ENCODE peak calls at places on chromosomes 3 and 15, in five cellular contexts. One of them, this sample, is unnamed.

GRCh38 chr3:713225-713624 is 379.6 kb upstream of the CNTN6 start:
- DNase-seq in endothelial cell of umbilical vein: no peak
- DNase-seq in transverse colon: no peak
- DNase-seq in HCT116: no peak
- DNase-seq in SK-N-SH: no peak
- DNase-seq in this sample: no peak

GRCh38 chr3:100437879-100438622 is 36.7 kb downstream of the LNP1 start:
- DNase-seq in endothelial cell of umbilical vein: no peak
- DNase-seq in transverse colon: no peak
- DNase-seq in HCT116: no peak
- DNase-seq in SK-N-SH: no peak
- DNase-seq in this sample: no peak

GRCh38 chr3:112745567-112746248 is 101.0 kb downstream of the CD200R1L start:
- DNase-seq in endothelial cell of umbilical vein: no peak
- DNase-seq in transverse colon: no peak
- DNase-seq in HCT116: no peak
- DNase-seq in SK-N-SH: no peak
- DNase-seq in this sample: no peak

GRCh38 chr3:93973160-93974126 is at the start of gene PROS1:
- DNase-seq in endothelial cell of umbilical vein: peak; percentile 81
- DNase-seq in transverse colon: peak; percentile 83
- DNase-seq in HCT116: peak; percentile 29
- DNase-seq in SK-N-SH: peak; percentile 86
- DNase-seq in this sample: peak; percentile 65

GRCh38 chr15:68843425-68844311 is 23.0 kb upstream of the ANP32A start:
- DNase-seq in endothelial cell of umbilical vein: peak; percentile 50
- DNase-seq in transverse colon: peak; percentile 10
- DNase-seq in HCT116: no peak
- DNase-seq in SK-N-SH: peak; percentile 82
- DNase-seq in this sample: no peak

GRCh38 chr3:32443471-32443870 is 51.8 kb downstream of the CMTM7 start:
- DNase-seq in endothelial cell of umbilical vein: peak; percentile 96
- DNase-seq in transverse colon: no peak
- DNase-seq in HCT116: peak; percentile 46
- DNase-seq in SK-N-SH: no peak
- DNase-seq in this sample: no peak

GRCh38 chr3:160331127-160331937 is 67.7 kb downstream of the IFT80 start:
- DNase-seq in endothelial cell of umbilical vein: peak; percentile 69
- DNase-seq in transverse colon: no peak
- DNase-seq in HCT116: peak; percentile 29
- DNase-seq in SK-N-SH: no peak
- DNase-seq in this sample: no peak

GRCh38 chr3:14402304-14402811 is at the start of gene SLC6A6:
- DNase-seq in endothelial cell of umbilical vein: peak; percentile 91
- DNase-seq in transverse colon: peak; percentile 96
- DNase-seq in HCT116: peak; percentile 92
- DNase-seq in SK-N-SH: peak; percentile 96
- DNase-seq in this sample: peak; percentile 95

GRCh38 chr3:177680442-177680821 is 483.1 kb upstream of the TBL1XR1 start:
- DNase-seq in endothelial cell of umbilical vein: peak; percentile 27
- DNase-seq in transverse colon: no peak
- DNase-seq in HCT116: no peak
- DNase-seq in SK-N-SH: no peak
- DNase-seq in this sample: no peak

GRCh38 chr15:60115579-60116415 is 111.7 kb downstream of the FOXB1 start:
- DNase-seq in endothelial cell of umbilical vein: no peak
- DNase-seq in transverse colon: no peak
- DNase-seq in HCT116: no peak
- DNase-seq in SK-N-SH: no peak
- DNase-seq in this sample: no peak

GRCh38 chr15:68994149-68994548 is 20.3 kb upstream of the NOX5 start:
- DNase-seq in endothelial cell of umbilical vein: no peak
- DNase-seq in transverse colon: no peak
- DNase-seq in HCT116: no peak
- DNase-seq in SK-N-SH: no peak
- DNase-seq in this sample: no peak

GRCh38 chr15:76501726-76502125 is 165.2 kb downstream of the ISL2 start:
- DNase-seq in endothelial cell of umbilical vein: no peak
- DNase-seq in transverse colon: no peak
- DNase-seq in HCT116: no peak
- DNase-seq in SK-N-SH: no peak
- DNase-seq in this sample: no peak

GRCh38 chr15:88981244-88982215 is 68.4 kb upstream of the MFGE8 start:
- DNase-seq in endothelial cell of umbilical vein: no peak
- DNase-seq in transverse colon: no peak
- DNase-seq in HCT116: no peak
- DNase-seq in SK-N-SH: no peak
- DNase-seq in this sample: no peak

GRCh38 chr3:123066896-123067688 is at the start of gene PDIA5:
- DNase-seq in endothelial cell of umbilical vein: peak; percentile 93
- DNase-seq in transverse colon: peak; percentile 92
- DNase-seq in HCT116: peak; percentile 77
- DNase-seq in SK-N-SH: peak; percentile 96
- DNase-seq in this sample: peak; percentile 90
- TF ChIP-seq POLR2AphosphoS5 in endothelial cell of umbilical vein: peak; percentile 78
- TF ChIP-seq POLR2AphosphoS5 in transverse colon: peak; percentile 93
- TF ChIP-seq POLR2AphosphoS5 in HCT116: peak; percentile 85
- TF ChIP-seq POLR2AphosphoS5 in SK-N-SH: peak; percentile 77
- TF ChIP-seq POLR2AphosphoS5 in this sample: peak; percentile 87

DNA sequence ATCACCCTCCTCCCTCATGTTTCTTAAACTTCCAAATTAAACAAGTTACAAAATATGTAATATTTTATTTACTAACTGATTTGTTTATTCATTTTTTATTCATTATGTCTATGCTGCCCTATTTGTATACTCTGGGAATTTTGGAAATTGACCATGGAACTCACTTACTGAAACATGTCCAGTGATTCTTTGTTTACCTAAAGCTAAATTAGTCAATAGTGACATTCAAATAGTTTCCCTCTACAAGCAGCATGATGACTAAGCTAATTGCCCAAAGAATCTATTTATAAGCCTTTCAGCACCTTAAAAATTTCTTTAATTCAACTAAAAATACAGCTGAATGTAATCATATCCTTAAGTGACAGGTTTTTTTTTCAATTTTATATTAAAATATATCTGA is 437.7 kb downstream of the SI start:
- DNase-seq in endothelial cell of umbilical vein: no peak
- DNase-seq in transverse colon: no peak
- DNase-seq in HCT116: no peak
- DNase-seq in SK-N-SH: no peak
- DNase-seq in this sample: no peak
- H3K9me3 ChIP-seq in endothelial cell of umbilical vein: peaks cover 2% of the 10 kb centered on the region
- H3K9me3 ChIP-seq in transverse colon: no peaks in the 10 kb centered on the region
- H3K9me3 ChIP-seq in HCT116: no peaks in the 10 kb centered on the region
- H3K9me3 ChIP-seq in SK-N-SH: no peaks in the 10 kb centered on the region
- H3K9me3 ChIP-seq in this sample: no peaks in the 10 kb centered on the region

GRCh38 chr3:9970020-9970652 is 16.5 kb downstream of the EMC3 start:
- DNase-seq in endothelial cell of umbilical vein: peak; percentile 43
- DNase-seq in transverse colon: no peak
- DNase-seq in HCT116: no peak
- DNase-seq in SK-N-SH: no peak
- DNase-seq in this sample: peak; percentile 49

GRCh38 chr3:9966841-9967240 is 14.6 kb upstream of the PRRT3 start:
- DNase-seq in endothelial cell of umbilical vein: no peak
- DNase-seq in transverse colon: no peak
- DNase-seq in HCT116: no peak
- DNase-seq in SK-N-SH: no peak
- DNase-seq in this sample: no peak

GRCh38 chr3:9965200-9965875 is 13.1 kb upstream of the PRRT3 start:
- DNase-seq in endothelial cell of umbilical vein: no peak
- DNase-seq in transverse colon: no peak
- DNase-seq in HCT116: no peak
- DNase-seq in SK-N-SH: no peak
- DNase-seq in this sample: no peak

DNA sequence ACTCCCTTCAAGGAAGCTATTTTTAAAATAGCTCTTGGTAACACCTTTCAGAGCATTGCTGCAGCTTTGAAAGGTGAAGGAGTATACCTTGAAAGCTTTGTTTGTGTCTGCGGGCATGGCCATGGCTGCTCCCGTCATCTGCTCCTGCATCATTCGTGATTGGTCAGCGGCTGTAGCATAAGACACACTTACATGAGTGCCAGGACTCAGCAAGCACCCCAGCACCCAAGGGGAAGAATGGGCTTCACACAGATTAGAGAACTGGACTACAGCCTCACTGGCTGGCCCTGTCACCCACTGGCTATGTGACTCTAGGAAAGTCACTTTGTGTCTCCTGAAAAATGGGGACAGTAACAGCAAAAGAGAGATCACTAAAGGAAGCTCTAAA is 17.0 kb downstream of the EMC3 start:
- DNase-seq in endothelial cell of umbilical vein: no peak
- DNase-seq in transverse colon: no peak
- DNase-seq in HCT116: no peak
- DNase-seq in SK-N-SH: no peak
- DNase-seq in this sample: no peak
- H3K27ac ChIP-seq in endothelial cell of umbilical vein: no peak overlapping the region
- H3K27ac ChIP-seq in transverse colon: no peak overlapping the region
- H3K27ac ChIP-seq in HCT116: no peak overlapping the region
- H3K27ac ChIP-seq in SK-N-SH: no peak overlapping the region
- H3K27ac ChIP-seq in this sample: peak overlapping the region; percentile 59

DNA sequence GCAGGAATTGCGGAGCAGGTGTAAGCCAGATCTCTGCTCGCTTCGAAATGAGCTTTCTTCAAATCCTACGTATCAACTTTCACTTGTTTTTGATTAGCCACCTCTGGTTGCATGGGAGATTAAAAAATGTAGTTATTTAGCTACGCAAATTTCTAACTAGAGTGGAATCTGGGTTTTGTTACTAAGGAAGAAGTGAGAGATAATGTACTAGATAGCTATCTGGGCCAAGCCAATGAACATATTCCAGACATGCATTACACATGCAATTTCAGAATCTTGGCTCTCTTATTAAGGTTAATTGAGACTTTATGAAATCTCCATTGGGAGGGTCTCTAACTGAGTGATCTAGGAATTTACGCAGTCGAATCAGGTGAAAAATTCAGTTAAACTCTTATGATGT is 765.7 kb downstream of the DIPK2A start:
- DNase-seq in endothelial cell of umbilical vein: no peak
- DNase-seq in transverse colon: no peak
- DNase-seq in HCT116: no peak
- DNase-seq in SK-N-SH: no peak
- DNase-seq in this sample: no peak
- TF ChIP-seq POLR2AphosphoS5 in endothelial cell of umbilical vein: no peak
- TF ChIP-seq POLR2AphosphoS5 in transverse colon: no peak
- TF ChIP-seq POLR2AphosphoS5 in HCT116: no peak
- TF ChIP-seq POLR2AphosphoS5 in SK-N-SH: no peak
- TF ChIP-seq POLR2AphosphoS5 in this sample: no peak

DNA sequence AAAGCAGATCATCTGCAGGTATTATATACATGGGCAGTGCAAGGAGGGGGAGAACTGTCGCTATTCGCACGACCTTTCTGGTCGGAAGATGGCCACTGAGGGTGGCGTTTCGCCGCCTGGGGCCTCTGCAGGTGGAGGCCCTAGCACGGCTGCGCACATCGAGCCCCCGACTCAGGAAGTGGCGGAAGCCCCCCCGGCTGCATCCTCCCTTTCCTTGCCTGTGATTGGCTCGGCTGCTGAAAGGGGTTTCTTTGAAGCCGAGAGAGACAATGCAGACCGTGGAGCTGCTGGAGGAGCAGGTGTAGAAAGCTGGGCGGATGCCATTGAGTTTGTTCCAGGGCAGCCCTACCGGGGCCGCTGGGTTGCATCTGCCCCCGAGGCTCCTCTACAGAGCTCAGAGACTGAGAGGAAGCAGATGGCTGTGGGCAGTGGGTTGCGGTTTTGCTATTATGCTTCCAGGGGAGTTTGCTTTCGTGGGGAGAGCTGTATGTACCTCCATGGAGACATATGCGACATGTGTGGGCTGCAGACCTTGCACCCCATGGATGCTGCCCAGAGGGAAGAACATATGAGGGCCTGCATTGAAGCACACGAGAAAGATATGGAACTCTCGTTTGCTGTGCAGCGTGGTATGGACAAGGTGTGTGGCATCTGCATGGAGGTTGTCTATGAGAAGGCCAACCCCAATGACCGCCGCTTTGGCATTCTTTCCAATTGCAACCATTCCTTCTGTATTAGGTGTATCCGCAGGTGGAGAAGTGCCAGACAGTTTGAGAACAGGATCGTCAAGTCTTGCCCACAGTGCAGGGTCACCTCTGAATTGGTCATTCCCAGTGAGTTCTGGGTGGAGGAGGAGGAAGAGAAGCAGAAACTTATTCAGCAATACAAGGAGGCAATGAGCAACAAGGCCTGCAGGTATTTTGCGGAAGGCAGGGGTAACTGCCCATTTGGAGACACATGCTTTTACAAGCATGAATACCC is 886 bp downstream of the MKRN3 start:
- DNase-seq in endothelial cell of umbilical vein: peak; percentile 13
- DNase-seq in transverse colon: no peak
- DNase-seq in HCT116: peak; percentile 29
- DNase-seq in SK-N-SH: peak; percentile 77
- DNase-seq in this sample: no peak
- H3K9me3 ChIP-seq in endothelial cell of umbilical vein: peaks cover 2% of the 10 kb centered on the region
- H3K9me3 ChIP-seq in transverse colon: no peaks in the 10 kb centered on the region
- H3K9me3 ChIP-seq in HCT116: no peaks in the 10 kb centered on the region
- H3K9me3 ChIP-seq in SK-N-SH: no peaks in the 10 kb centered on the region
- H3K9me3 ChIP-seq in this sample: no peaks in the 10 kb centered on the region

This sample was measured in prostate gland.